ENCODE peak calls at places on chromosomes 12 and 14, in five cellular contexts. Q is omental fat pad, H is stomach, P is lung, V is BJ. N is an unnamed sample.

GRCh38 chr12:98213556-98213955 is 301.8 kb upstream of the TMPO start:
- DNase-seq in Q (no peak), V (no peak), H (no peak), P (no peak), N (no peak)

GRCh38 chr12:43653917-43654316 is 101.9 kb upstream of the ADAMTS20 start:
- DNase-seq in H (no peak), P (no peak), Q (no peak), V (no peak), N (no peak)

GRCh38 chr12:46921754-46922113 is 95.9 kb upstream of the SLC38A4 start:
- DNase-seq in V (peak), P (no peak), H (no peak), Q (no peak), N (no peak)

GRCh38 chr12:120687570-120688289 is 781 bp downstream of the MLEC start:
- DNase-seq in V (no peak), Q (no peak), P (peak), H (no peak), N (no peak)

GRCh38 chr12:65532162-65532561 is 253.7 kb downstream of the MSRB3 start:
- DNase-seq in H (no peak), Q (no peak), P (no peak), V (peak), N (no peak)

GRCh38 chr12:129622566-129622965 is 281.3 kb downstream of the TMEM132D start:
- DNase-seq in V (no peak), Q (no peak), P (no peak), H (no peak), N (no peak)

GRCh38 chr14:38127784-38128183 is 79.9 kb upstream of the SSTR1 start:
- DNase-seq in Q (no peak), P (no peak), V (no peak), H (no peak), N (no peak)

GRCh38 chr14:88210426-88210825 is 112.6 kb downstream of the KCNK10 start:
- DNase-seq in Q (no peak), H (no peak), V (no peak), P (no peak), N (no peak)

GRCh38 chr12:129772463-129773169 is 131.2 kb downstream of the TMEM132D start:
- DNase-seq in P (no peak), H (no peak), V (no peak), Q (no peak), N (no peak)

GRCh38 chr12:12717586-12718381 is 616 bp downstream of the CDKN1B start:
- DNase-seq in P (no peak), H (no peak), Q (no peak), V (no peak), N (no peak)

GRCh38 chr12:27193106-27193505 is 51.0 kb upstream of the STK38L start:
- DNase-seq in Q (no peak), P (no peak), H (no peak), V (peak), N (no peak)

GRCh38 chr14:58942516-58942915 is 246.0 kb upstream of the DAAM1 start:
- DNase-seq in Q (no peak), P (no peak), V (no peak), H (no peak), N (no peak)

GRCh38 chr14:35385042-35385839 is 19.3 kb downstream of the NFKBIA start:
- DNase-seq in P (peak), Q (no peak), H (peak), V (peak), N (peak)

GRCh38 chr14:89304972-89305703 is 111.9 kb downstream of the FOXN3 start:
- DNase-seq in P (no peak), V (no peak), Q (no peak), H (no peak), N (no peak)

GRCh38 chr14:58752782-58753181 is 115.0 kb downstream of the DACT1 start:
- DNase-seq in H (peak), Q (peak), P (peak), V (no peak), N (no peak)

GRCh38 chr12:113422030-113422900 is at the start of gene SDSL:
- DNase-seq in H (peak), P (peak), V (peak), Q (peak), N (peak)

GRCh38 chr12:3427956-3428355 is 63.0 kb upstream of the PRMT8 start:
- DNase-seq in P (no peak), H (no peak), V (no peak), Q (no peak), N (no peak)

GRCh38 chr12:61538951-61539350 is 721.3 kb upstream of the USP15 start:
- DNase-seq in Q (no peak), P (no peak), H (no peak), V (no peak), N (no peak)

GRCh38 chr12:59164991-59165718 is 244.9 kb upstream of the LRIG3 start:
- DNase-seq in V (no peak), H (no peak), Q (no peak), P (no peak), N (no peak)

GRCh38 chr12:117010693-117011451 is 88.3 kb downstream of the TESC start:
- DNase-seq in H (no peak), V (no peak), Q (no peak), P (no peak), N (no peak)

GRCh38 chr12:85920324-85920947 is 46.3 kb downstream of the NTS start:
- DNase-seq in Q (no peak), P (no peak), V (no peak), H (no peak), N (no peak)

GRCh38 chr12:14403711-14404164 is 38.3 kb downstream of the ATF7IP start:
- DNase-seq in H (no peak), P (no peak), V (peak), Q (no peak), N (no peak)

GRCh38 chr14:65044596-65044959 is 57.7 kb downstream of the MAX start:
- DNase-seq in V (no peak), H (no peak), Q (no peak), P (peak), N (peak)

GRCh38 chr14:59303216-59303615 is 114.7 kb downstream of the DAAM1 start:
- DNase-seq in P (no peak), Q (no peak), V (no peak), H (no peak), N (no peak)

GRCh38 chr12:99271071-99271470 is 376.5 kb upstream of the GARIN6 start:
- DNase-seq in V (no peak), P (no peak), H (no peak), Q (no peak), N (no peak)

GRCh38 chr12:99261256-99261655 is 386.3 kb upstream of the GARIN6 start:
- DNase-seq in H (no peak), Q (no peak), V (no peak), P (no peak), N (no peak)

GRCh38 chr12:99267038-99267437 is 380.5 kb upstream of the GARIN6 start:
- DNase-seq in H (no peak), V (no peak), P (no peak), Q (no peak), N (no peak)

GRCh38 chr12:99260597-99260996 is 387.0 kb upstream of the GARIN6 start:
- DNase-seq in V (no peak), H (no peak), Q (no peak), P (no peak), N (no peak)

GRCh38 chr12:99265648-99266047 is 381.9 kb upstream of the GARIN6 start:
- DNase-seq in Q (no peak), H (no peak), P (no peak), V (no peak), N (no peak)
- TF ChIP-seq CTCF in Q (no peak), H (no peak), P (no peak), V (no peak), N (no peak)

GRCh38 chr14:103630364-103631108 is 1.5 kb downstream of the KLC1 start:
- DNase-seq in H (no peak), Q (no peak), V (no peak), P (no peak), N (no peak)

GRCh38 chr14:103629503-103630121 is 601 bp downstream of the KLC1 start:
- DNase-seq in P (peak), V (no peak), Q (no peak), H (peak), N (peak)

GRCh38 chr14:103628221-103628683 is 759 bp upstream of the KLC1 start:
- DNase-seq in P (peak), V (no peak), H (peak), Q (peak), N (peak)

GRCh38 chr14:103627073-103628025 is 1.7 kb upstream of the KLC1 start:
- DNase-seq in P (no peak), V (no peak), Q (no peak), H (no peak), N (no peak)

GRCh38 chr14:103628684-103629502 is at the start of gene KLC1:
- DNase-seq in Q (peak), V (no peak), H (peak), P (peak), N (peak)
- TF ChIP-seq CTCF in Q (no peak), V (no peak), H (no peak), P (no peak), N (no peak)

GRCh38 chr12:124709722-124710656 is 142.6 kb upstream of the NCOR2 start:
- DNase-seq in Q (no peak), P (peak), V (peak), H (no peak), N (no peak)
- TF ChIP-seq CTCF in Q (no peak), P (no peak), V (peak), H (no peak), N (peak)

DNA sequence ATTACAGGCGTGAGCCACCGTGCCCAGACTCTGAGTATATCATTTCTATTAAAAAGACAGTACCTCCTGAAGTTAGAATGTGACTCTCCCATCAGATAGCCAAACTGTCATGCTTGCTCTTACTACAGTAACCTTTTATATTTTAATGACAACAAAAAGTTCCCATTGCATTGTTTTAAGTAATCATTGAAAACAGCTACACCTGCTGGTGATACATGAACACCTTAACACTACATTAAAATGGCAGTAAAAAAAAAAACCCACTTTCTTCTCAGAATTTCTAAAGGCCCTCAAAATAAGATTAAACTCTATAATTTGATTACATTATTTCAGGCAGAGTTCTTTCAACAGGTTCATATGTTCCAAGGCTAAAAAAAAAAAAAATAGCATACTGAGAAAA is 76.7 kb downstream of the SH2B3 start:
- DNase-seq in H (no peak), Q (no peak), V (no peak), P (no peak), N (no peak)
- TF ChIP-seq CTCF in H (no peak), Q (no peak), V (peak), P (no peak), N (peak)

GRCh38 chr12:107404981-107405380 is 280.6 kb upstream of the PWP1 start:
- DNase-seq in V (no peak), H (no peak), Q (no peak), P (no peak), N (no peak)
- TF ChIP-seq CTCF in V (peak), H (no peak), Q (no peak), P (no peak), N (peak)